ENCODE peak calls at places on chromosomes 4 and X, in seven cellular contexts. S is stimulated activated CD8-positive, alpha-beta memory T cell treated with anti-CD3 and anti-CD28 coated beads, Interleukin-7, amount 100 ng/mL, for 1 hour; W is fibroblast of the conjunctiva; N is kidney epithelial cell; K is uterus; Z is activated naive CD4-positive, alpha-beta T cell treated with anti-CD3 and anti-CD28 coated beads for 36 hours; O is glomerular endothelial cell. M is an unnamed sample.

GRCh38 chrX:41384041-41384705 is 50.2 kb downstream of the DDX3X start:
- DNase-seq in O (no peak), K (peak), Z (peak), N (peak), S (no peak), W (peak), M (peak)

GRCh38 chr4:6470502-6471302 is 1.7 kb downstream of the PPP2R2C start:
- DNase-seq in Z (peak), K (peak), S (no peak), W (no peak), N (no peak), O (no peak), M (peak)

GRCh38 chr4:65658117-65658516 is 12.2 kb downstream of the EPHA5 start:
- DNase-seq in N (no peak), K (no peak), Z (no peak), W (no peak), O (no peak), S (no peak), M (no peak)

GRCh38 chr4:152696764-152697250 is 17.0 kb upstream of the TMEM154 start:
- DNase-seq in W (no peak), N (peak), Z (peak), S (no peak), K (no peak), O (no peak), M (no peak)

GRCh38 chr4:83503974-83504373 is 19.1 kb upstream of the ABRAXAS1 start:
- DNase-seq in Z (peak), S (no peak), K (no peak), O (no peak), W (no peak), N (no peak), M (no peak)

GRCh38 chr4:37760840-37761239 is 65.6 kb upstream of the PGM2 start:
- DNase-seq in S (no peak), W (no peak), O (no peak), N (no peak), Z (no peak), K (peak), M (no peak)

GRCh38 chr4:11328401-11328800 is 100.3 kb downstream of the HS3ST1 start:
- DNase-seq in W (no peak), Z (no peak), N (no peak), K (no peak), O (no peak), S (no peak), M (no peak)

GRCh38 chr4:13534344-13535063 is 9.8 kb downstream of the NKX3-2 start:
- DNase-seq in K (no peak), W (no peak), N (no peak), Z (no peak), O (no peak), S (no peak), M (no peak)

GRCh38 chr4:156294577-156294976 is 340.9 kb upstream of the CTSO start:
- DNase-seq in Z (no peak), N (peak), W (peak), K (no peak), S (no peak), O (no peak), M (peak)

GRCh38 chr4:130185123-130185522 is 1089.2 kb downstream of the C4orf33 start:
- DNase-seq in K (no peak), N (no peak), O (no peak), W (no peak), Z (no peak), S (no peak), M (no peak)

GRCh38 chrX:22159071-22159470 is 113.6 kb upstream of the CBLL2 start:
- DNase-seq in S (no peak), O (no peak), K (no peak), W (no peak), N (no peak), Z (no peak), M (no peak)

GRCh38 chrX:33725556-33726232 is 406.4 kb downstream of the FAM47A start:
- DNase-seq in Z (no peak), S (no peak), K (peak), O (no peak), W (no peak), N (peak), M (peak)

GRCh38 chr4:98749206-98749605 is 90.8 kb upstream of the TSPAN5 start:
- DNase-seq in S (no peak), Z (no peak), K (no peak), O (no peak), N (no peak), W (no peak), M (no peak)

GRCh38 chrX:120575379-120576114 is 14.8 kb upstream of the CUL4B start:
- DNase-seq in O (no peak), K (no peak), N (no peak), W (no peak), S (no peak), Z (no peak), M (no peak)

GRCh38 chrX:137198040-137198439 is 164.2 kb upstream of the GPR101 start:
- DNase-seq in Z (no peak), K (no peak), W (no peak), S (no peak), O (no peak), N (no peak), M (no peak)

GRCh38 chr4:152382057-152382785 is 153.7 kb downstream of the FBXW7 start:
- DNase-seq in N (no peak), O (no peak), K (no peak), S (no peak), Z (no peak), W (no peak), M (peak)

GRCh38 chr4:159395693-159396092 is 292.8 kb downstream of the RAPGEF2 start:
- DNase-seq in S (no peak), K (no peak), O (no peak), N (no peak), Z (no peak), W (no peak), M (no peak)

GRCh38 chrX:20595928-20596550 is 329.3 kb upstream of the RPS6KA3 start:
- DNase-seq in S (no peak), N (no peak), O (no peak), K (no peak), Z (peak), W (no peak), M (no peak)

GRCh38 chr4:52350926-52351325 is 299.8 kb downstream of the SPATA18 start:
- DNase-seq in S (no peak), K (no peak), W (no peak), O (no peak), Z (no peak), N (no peak), M (no peak)

GRCh38 chr4:46441116-46441859 is 51.4 kb upstream of the GABRA2 start:
- DNase-seq in S (no peak), K (no peak), W (no peak), N (no peak), O (no peak), Z (no peak), M (peak)

GRCh38 chr4:2940267-2941137 is 22.7 kb downstream of the NOP14 start:
- DNase-seq in K (no peak), W (no peak), N (no peak), S (no peak), Z (no peak), O (no peak), M (no peak)

GRCh38 chrX:39899059-39899458 is 198.7 kb downstream of the BCOR start:
- DNase-seq in S (no peak), N (no peak), K (no peak), W (no peak), O (no peak), Z (no peak), M (no peak)

GRCh38 chr4:10380695-10381094 is 76.5 kb downstream of the ZNF518B start:
- DNase-seq in W (no peak), N (no peak), K (no peak), Z (no peak), O (no peak), S (no peak), M (no peak)

GRCh38 chrX:34918856-34919255 is 23.7 kb upstream of the FAM47B start:
- DNase-seq in K (no peak), Z (no peak), O (peak), N (peak), W (peak), S (no peak), M (peak)

GRCh38 chr4:64465263-64465662 is 56.0 kb upstream of the TECRL start:
- DNase-seq in O (no peak), K (no peak), N (no peak), S (no peak), Z (no peak), W (no peak), M (peak)

GRCh38 chr4:112931001-112931400 is 118.5 kb upstream of the ANK2 start:
- DNase-seq in K (no peak), N (no peak), W (no peak), Z (no peak), O (no peak), S (no peak), M (no peak)

M was measured in cardiac muscle cell.